ENCODE peak calls at places on chromosomes 6 and 20, in ten cellular contexts. L, N, T, F, C, Z, G, H, X and D are unnamed samples.

GRCh38 chr20:41329435-41330342 is 10.9 kb upstream of the LPIN3 start:
- DNase-seq in T (no peak), N (peak; percentile 71), L (peak; percentile 94), C (peak; percentile 92), X (peak; percentile 94), H (peak; percentile 68), F (no peak), Z (peak; percentile 42), G (peak; percentile 93), D (peak; percentile 71)

GRCh38 chr6:14641401-14641800 is 523.8 kb downstream of the CD83 start:
- DNase-seq in C (no peak), L (no peak), H (no peak), X (no peak), G (no peak), F (no peak), Z (no peak), T (no peak), N (no peak), D (no peak)

GRCh38 chr20:36167826-36168634 is 13.5 kb downstream of the EPB41L1 start:
- DNase-seq in Z (no peak), H (no peak), X (no peak), F (no peak), N (no peak), G (no peak), C (no peak), T (no peak), L (no peak), D (no peak)

GRCh38 chr6:153121311-153121710 is 9.8 kb downstream of the RGS17 start:
- DNase-seq in H (no peak), T (no peak), X (no peak), G (peak; percentile 59), C (no peak), N (no peak), Z (no peak), F (no peak), L (no peak), D (no peak)

GRCh38 chr6:11804706-11805105 is 26.1 kb upstream of the ADTRP start:
- DNase-seq in F (no peak), L (no peak), C (no peak), H (no peak), G (peak; percentile 21), Z (no peak), N (no peak), X (no peak), T (no peak), D (no peak)

GRCh38 chr6:148998704-148999103 is 251.9 kb downstream of the UST start:
- DNase-seq in L (no peak), G (no peak), Z (no peak), C (no peak), T (no peak), X (no peak), H (no peak), F (no peak), N (no peak), D (peak; percentile 21)

GRCh38 chr6:87498048-87498447 is 25.3 kb downstream of the SLC35A1 start:
- DNase-seq in F (no peak), C (no peak), T (no peak), H (no peak), N (no peak), G (no peak), L (no peak), X (no peak), Z (no peak), D (no peak)

GRCh38 chr6:154096316-154096715 is 57.3 kb downstream of the OPRM1 start:
- DNase-seq in G (no peak), N (no peak), Z (no peak), F (no peak), L (no peak), T (no peak), H (no peak), X (no peak), C (no peak), D (no peak)

GRCh38 chr6:35415065-35415880 is 36.9 kb upstream of the FANCE start:
- DNase-seq in F (peak; percentile 81), T (peak; percentile 63), L (peak; percentile 81), X (peak; percentile 44), N (peak; percentile 73), Z (peak; percentile 86), G (peak; percentile 89), C (peak; percentile 83), H (no peak), D (peak; percentile 90)

GRCh38 chr6:1348675-1349074 is 36.8 kb downstream of the FOXQ1 start:
- DNase-seq in T (no peak), F (peak; percentile 63), G (peak; percentile 95), L (no peak), N (peak; percentile 67), X (no peak), H (no peak), C (peak; percentile 63), Z (no peak), D (peak; percentile 58)

GRCh38 chr6:52365317-52365716 is 3.4 kb downstream of the PAQR8 start:
- DNase-seq in L (no peak), N (no peak), G (no peak), C (no peak), X (no peak), Z (no peak), F (no peak), H (no peak), T (no peak), D (no peak)

DNA sequence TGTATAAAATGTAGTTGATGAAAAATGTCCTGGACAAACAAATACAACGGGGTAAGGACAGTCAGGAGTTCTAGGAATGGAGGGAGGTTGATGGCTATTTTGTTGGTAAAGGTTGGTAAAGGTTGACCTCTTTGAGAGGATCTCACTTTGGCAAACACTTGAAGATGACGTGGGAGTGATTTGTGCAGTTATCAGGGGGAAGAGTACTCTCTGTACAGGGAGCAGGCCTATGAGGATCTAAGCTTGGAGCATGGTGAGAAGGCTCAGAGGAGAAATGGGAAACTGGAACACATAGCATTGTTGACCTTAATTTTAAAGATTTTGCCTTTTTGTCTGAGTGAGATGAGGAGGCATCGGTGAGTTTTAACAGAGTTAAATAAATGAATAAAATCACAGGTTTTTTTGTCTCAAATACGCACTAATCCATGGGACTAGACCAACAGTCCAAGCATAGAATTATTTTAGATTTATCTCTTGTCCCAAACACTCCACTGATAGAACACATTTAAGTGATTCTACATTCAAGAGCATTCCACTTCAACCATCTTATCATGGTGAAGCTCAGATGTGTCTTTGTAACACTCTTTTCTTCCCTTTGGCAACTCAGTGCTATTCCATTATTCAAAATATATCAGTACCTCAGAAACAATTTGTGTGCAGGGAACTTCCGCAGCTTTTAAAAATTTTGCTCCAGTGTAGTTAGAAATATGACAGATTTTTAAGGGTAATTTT is 5.7 kb downstream of the LAMA2 start:
- DNase-seq in X (no peak), Z (no peak), L (no peak), C (no peak), F (no peak), H (no peak), N (no peak), G (no peak), T (no peak), D (no peak)
- H3K4me3 ChIP-seq in X (no peak overlapping the region), Z (no peak overlapping the region), L (peak overlapping the region; percentile 12), C (no peak overlapping the region), F (no peak overlapping the region), H (no peak overlapping the region), N (peak overlapping the region; percentile 22), G (no peak overlapping the region), T (no peak overlapping the region), D (no peak overlapping the region)

GRCh38 chr6:165574770-165575549 is 88.1 kb downstream of the PDE10A start:
- DNase-seq in T (no peak), H (no peak), C (no peak), X (peak; percentile 69), N (no peak), Z (no peak), G (peak; percentile 18), L (no peak), F (no peak), D (no peak)

GRCh38 chr6:165571068-165571682 is 91.9 kb downstream of the PDE10A start:
- DNase-seq in F (no peak), L (no peak), C (no peak), G (peak; percentile 74), T (no peak), H (no peak), Z (no peak), X (no peak), N (no peak), D (no peak)

GRCh38 chr6:165573671-165574070 is 89.4 kb downstream of the PDE10A start:
- DNase-seq in C (peak; percentile 47), X (peak; percentile 97), G (peak; percentile 97), F (no peak), L (no peak), H (no peak), N (no peak), Z (peak; percentile 60), T (peak; percentile 49), D (peak; percentile 27)

GRCh38 chr6:165574220-165574619 is 88.8 kb downstream of the PDE10A start:
- DNase-seq in X (no peak), G (no peak), T (no peak), C (no peak), F (no peak), L (no peak), H (no peak), N (no peak), Z (no peak), D (no peak)

DNA sequence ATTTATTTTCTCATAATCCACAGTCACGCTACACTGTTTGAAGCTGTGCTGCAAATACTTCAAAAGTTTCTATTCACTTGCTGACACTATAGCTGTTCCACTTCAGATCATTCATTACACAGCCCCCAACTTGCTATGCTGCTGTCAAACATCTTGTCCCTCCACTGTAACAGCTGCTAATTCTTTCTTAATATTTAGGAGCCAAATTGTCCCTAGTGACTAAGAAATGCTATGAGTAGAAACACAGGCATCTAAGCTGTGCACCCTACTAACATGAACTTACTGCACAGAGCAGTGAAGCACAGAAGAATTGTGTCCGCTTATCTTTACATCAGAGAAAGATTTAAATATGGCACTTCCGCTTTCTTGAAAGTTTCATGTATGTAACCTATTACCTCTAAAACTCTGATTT is 91.3 kb downstream of the PDE10A start:
- DNase-seq in L (no peak), C (no peak), T (no peak), Z (no peak), F (no peak), G (peak; percentile 42), X (no peak), H (no peak), N (no peak), D (no peak)
- H3K4me1 ChIP-seq in L (no peaks in the 10 kb centered on the region), C (peaks cover 5% of the 10 kb centered on the region), T (peaks cover 3% of the 10 kb centered on the region), Z (peaks cover 14% of the 10 kb centered on the region), F (no peaks in the 10 kb centered on the region), G (peaks cover 35% of the 10 kb centered on the region), X (peaks cover 19% of the 10 kb centered on the region), H (no peaks in the 10 kb centered on the region), N (no peaks in the 10 kb centered on the region), D (peaks cover 4% of the 10 kb centered on the region)

DNA sequence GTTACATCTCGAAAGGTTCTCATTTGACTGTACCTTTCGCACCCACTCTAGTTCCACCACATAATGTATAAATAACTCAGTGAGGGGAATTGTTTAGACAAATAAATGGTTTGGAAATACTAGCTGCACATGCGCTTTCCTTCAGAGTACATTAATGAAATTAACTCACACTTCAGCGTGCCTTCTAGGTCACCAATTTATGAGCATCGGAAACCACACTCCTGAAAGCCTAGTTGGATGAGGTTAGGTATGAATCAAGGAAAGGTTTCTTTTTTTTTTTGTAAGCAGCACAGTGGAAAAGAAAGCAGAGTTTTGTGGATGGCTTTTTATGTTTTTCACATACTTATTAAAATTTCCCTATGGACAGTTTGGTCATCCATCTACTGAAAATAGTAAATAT is 247.8 kb upstream of the TCF21 start:
- DNase-seq in X (no peak), T (no peak), H (no peak), Z (no peak), N (no peak), L (no peak), C (no peak), F (no peak), G (no peak), D (no peak)
- TF ChIP-seq CTCF in X (no peak), T (no peak), H (no peak), Z (no peak), N (no peak), L (no peak), C (no peak), F (no peak), G (no peak), D (no peak)

GRCh38 chr6:111591901-111592461 is 13.7 kb downstream of the TRAF3IP2 start:
- DNase-seq in F (no peak), C (no peak), L (no peak), G (peak; percentile 56), N (no peak), Z (no peak), T (peak; percentile 53), X (no peak), H (no peak), D (no peak)
- H3K4me3 ChIP-seq in F (no peak overlapping the region), C (peak overlapping the region; percentile 26), L (no peak overlapping the region), G (no peak overlapping the region), N (no peak overlapping the region), Z (no peak overlapping the region), T (peak overlapping the region; percentile 35), X (no peak overlapping the region), H (no peak overlapping the region), D (no peak overlapping the region)